ENCODE peak calls at places on chromosomes 2 and 18, in ten cellular contexts. One of them, this sample, is unnamed.

GRCh38 chr2:172436889-172437288 is 9.5 kb downstream of the ITGA6 start:
- DNase-seq in HCT116: no peak
- DNase-seq in effector memory CD4-positive, alpha-beta T cell: no peak
- DNase-seq in astrocyte: no peak
- DNase-seq in adrenal gland: no peak
- DNase-seq in HAP-1: no peak
- DNase-seq in GM12878: no peak
- DNase-seq in left ventricle myocardium inferior: no peak
- DNase-seq in tibial artery: no peak
- DNase-seq in GM23248: no peak
- DNase-seq in this sample: no peak

GRCh38 chr2:66702251-66702745 is 267.4 kb downstream of the MEIS1 start:
- DNase-seq in HCT116: no peak
- DNase-seq in effector memory CD4-positive, alpha-beta T cell: no peak
- DNase-seq in astrocyte: no peak
- DNase-seq in adrenal gland: no peak
- DNase-seq in HAP-1: no peak
- DNase-seq in GM12878: no peak
- DNase-seq in left ventricle myocardium inferior: no peak
- DNase-seq in tibial artery: no peak
- DNase-seq in GM23248: no peak
- DNase-seq in this sample: no peak

GRCh38 chr2:149068996-149069888 is 30.7 kb downstream of the LYPD6B start:
- DNase-seq in HCT116: no peak
- DNase-seq in effector memory CD4-positive, alpha-beta T cell: peak; percentile 16
- DNase-seq in astrocyte: peak; percentile 90
- DNase-seq in adrenal gland: no peak
- DNase-seq in HAP-1: no peak
- DNase-seq in GM12878: no peak
- DNase-seq in left ventricle myocardium inferior: no peak
- DNase-seq in tibial artery: no peak
- DNase-seq in GM23248: peak; percentile 90
- DNase-seq in this sample: no peak

GRCh38 chr18:2984703-2985261 is 28.2 kb downstream of the LPIN2 start:
- DNase-seq in HCT116: no peak
- DNase-seq in effector memory CD4-positive, alpha-beta T cell: no peak
- DNase-seq in astrocyte: no peak
- DNase-seq in adrenal gland: no peak
- DNase-seq in HAP-1: no peak
- DNase-seq in GM12878: no peak
- DNase-seq in left ventricle myocardium inferior: no peak
- DNase-seq in tibial artery: no peak
- DNase-seq in GM23248: no peak
- DNase-seq in this sample: no peak

GRCh38 chr2:31318360-31319336 is 84.7 kb downstream of the EHD3 start:
- DNase-seq in HCT116: no peak
- DNase-seq in effector memory CD4-positive, alpha-beta T cell: no peak
- DNase-seq in astrocyte: peak; percentile 67
- DNase-seq in adrenal gland: peak; percentile 13
- DNase-seq in HAP-1: no peak
- DNase-seq in GM12878: peak; percentile 30
- DNase-seq in left ventricle myocardium inferior: peak; percentile 31
- DNase-seq in tibial artery: peak; percentile 48
- DNase-seq in GM23248: peak; percentile 88
- DNase-seq in this sample: no peak

GRCh38 chr2:113768770-113769169 is 12.3 kb upstream of the SLC35F5 start:
- DNase-seq in HCT116: no peak
- DNase-seq in effector memory CD4-positive, alpha-beta T cell: no peak
- DNase-seq in astrocyte: peak; percentile 35
- DNase-seq in adrenal gland: no peak
- DNase-seq in HAP-1: no peak
- DNase-seq in GM12878: no peak
- DNase-seq in left ventricle myocardium inferior: no peak
- DNase-seq in tibial artery: no peak
- DNase-seq in GM23248: peak; percentile 48
- DNase-seq in this sample: no peak

GRCh38 chr2:161238559-161239415 is 69.4 kb upstream of the PSMD14 start:
- DNase-seq in HCT116: no peak
- DNase-seq in effector memory CD4-positive, alpha-beta T cell: peak; percentile 42
- DNase-seq in astrocyte: peak; percentile 46
- DNase-seq in adrenal gland: peak; percentile 72
- DNase-seq in HAP-1: no peak
- DNase-seq in GM12878: no peak
- DNase-seq in left ventricle myocardium inferior: peak; percentile 69
- DNase-seq in tibial artery: peak; percentile 59
- DNase-seq in GM23248: peak; percentile 73
- DNase-seq in this sample: peak; percentile 89

GRCh38 chr2:44268259-44268649 is 7.0 kb upstream of the SLC3A1 start:
- DNase-seq in HCT116: no peak
- DNase-seq in effector memory CD4-positive, alpha-beta T cell: no peak
- DNase-seq in astrocyte: peak; percentile 79
- DNase-seq in adrenal gland: no peak
- DNase-seq in HAP-1: peak; percentile 86
- DNase-seq in GM12878: no peak
- DNase-seq in left ventricle myocardium inferior: no peak
- DNase-seq in tibial artery: no peak
- DNase-seq in GM23248: peak; percentile 73
- DNase-seq in this sample: no peak

GRCh38 chr2:232323328-232323650 is 55.3 kb upstream of the ALPP start:
- DNase-seq in HCT116: no peak
- DNase-seq in effector memory CD4-positive, alpha-beta T cell: no peak
- DNase-seq in astrocyte: no peak
- DNase-seq in adrenal gland: no peak
- DNase-seq in HAP-1: no peak
- DNase-seq in GM12878: no peak
- DNase-seq in left ventricle myocardium inferior: no peak
- DNase-seq in tibial artery: no peak
- DNase-seq in GM23248: no peak
- DNase-seq in this sample: no peak

DNA sequence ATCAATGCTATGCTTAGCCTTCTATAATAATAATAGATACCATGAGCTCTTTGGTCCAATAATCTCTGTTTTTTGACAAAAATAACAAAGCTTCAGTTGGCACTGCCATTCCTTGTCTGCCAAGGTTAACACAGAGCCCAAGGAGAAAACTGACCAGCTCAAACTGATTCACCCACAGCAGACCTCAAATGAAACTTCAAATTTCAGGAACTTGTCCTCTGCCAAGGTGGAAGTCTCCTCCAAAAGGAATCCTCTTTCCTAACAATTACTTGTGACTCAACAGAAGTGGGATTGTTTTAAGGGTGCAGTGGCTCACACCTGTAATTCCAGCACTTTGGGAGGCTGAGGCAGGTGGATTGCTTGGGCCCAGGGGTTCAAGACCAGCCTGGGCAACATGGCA is 12.1 kb downstream of the AAK1 start:
- DNase-seq in HCT116: no peak
- DNase-seq in effector memory CD4-positive, alpha-beta T cell: no peak
- DNase-seq in astrocyte: no peak
- DNase-seq in adrenal gland: no peak
- DNase-seq in HAP-1: no peak
- DNase-seq in GM12878: no peak
- DNase-seq in left ventricle myocardium inferior: no peak
- DNase-seq in tibial artery: no peak
- DNase-seq in GM23248: peak; percentile 17
- DNase-seq in this sample: no peak
- H3K4me1 ChIP-seq in HCT116: no peaks in the 10 kb centered on the region
- H3K4me1 ChIP-seq in effector memory CD4-positive, alpha-beta T cell: peaks cover 33% of the 10 kb centered on the region
- H3K4me1 ChIP-seq in astrocyte: no peaks in the 10 kb centered on the region
- H3K4me1 ChIP-seq in adrenal gland: peaks cover 16% of the 10 kb centered on the region
- H3K4me1 ChIP-seq in HAP-1: peaks cover 13% of the 10 kb centered on the region
- H3K4me1 ChIP-seq in GM12878: peaks cover 11% of the 10 kb centered on the region
- H3K4me1 ChIP-seq in left ventricle myocardium inferior: peaks cover 85% of the 10 kb centered on the region
- H3K4me1 ChIP-seq in tibial artery: no peaks in the 10 kb centered on the region
- H3K4me1 ChIP-seq in GM23248: peaks cover 8% of the 10 kb centered on the region
- H3K4me1 ChIP-seq in this sample: peaks cover 3% of the 10 kb centered on the region

DNA sequence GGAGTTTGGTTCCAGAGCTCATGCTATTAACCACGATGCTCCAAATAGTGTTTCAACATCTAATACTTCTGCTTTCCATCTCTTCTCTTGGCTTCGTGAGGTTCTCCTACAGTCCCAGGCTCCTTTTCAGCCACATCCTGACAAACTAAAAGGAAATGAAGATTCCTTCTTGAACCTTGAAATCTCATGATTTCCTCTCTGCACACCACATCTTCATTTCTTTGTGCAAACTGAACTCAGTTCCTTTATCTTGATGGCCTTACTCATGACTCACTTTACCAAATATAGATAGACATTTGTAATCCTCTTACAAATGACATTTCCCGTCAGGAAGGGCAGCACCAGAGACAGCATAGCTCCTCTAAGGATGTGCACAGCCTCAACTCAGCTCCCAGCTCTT is 50.0 kb upstream of the ITGA4 start:
- DNase-seq in HCT116: no peak
- DNase-seq in effector memory CD4-positive, alpha-beta T cell: no peak
- DNase-seq in astrocyte: no peak
- DNase-seq in adrenal gland: no peak
- DNase-seq in HAP-1: no peak
- DNase-seq in GM12878: no peak
- DNase-seq in left ventricle myocardium inferior: no peak
- DNase-seq in tibial artery: no peak
- DNase-seq in GM23248: no peak
- DNase-seq in this sample: no peak
- H3K4me1 ChIP-seq in HCT116: no peaks in the 10 kb centered on the region
- H3K4me1 ChIP-seq in effector memory CD4-positive, alpha-beta T cell: no peaks in the 10 kb centered on the region
- H3K4me1 ChIP-seq in astrocyte: no peaks in the 10 kb centered on the region
- H3K4me1 ChIP-seq in adrenal gland: no peaks in the 10 kb centered on the region
- H3K4me1 ChIP-seq in HAP-1: peaks cover 12% of the 10 kb centered on the region
- H3K4me1 ChIP-seq in GM12878: peaks cover 19% of the 10 kb centered on the region
- H3K4me1 ChIP-seq in left ventricle myocardium inferior: no peaks in the 10 kb centered on the region
- H3K4me1 ChIP-seq in tibial artery: no peaks in the 10 kb centered on the region
- H3K4me1 ChIP-seq in GM23248: no peaks in the 10 kb centered on the region
- H3K4me1 ChIP-seq in this sample: no peaks in the 10 kb centered on the region

GRCh38 chr2:98458667-98459380 is 14.2 kb downstream of the INPP4A start:
- DNase-seq in HCT116: no peak
- DNase-seq in effector memory CD4-positive, alpha-beta T cell: no peak
- DNase-seq in astrocyte: no peak
- DNase-seq in adrenal gland: no peak
- DNase-seq in HAP-1: no peak
- DNase-seq in GM12878: no peak
- DNase-seq in left ventricle myocardium inferior: no peak
- DNase-seq in tibial artery: no peak
- DNase-seq in GM23248: no peak
- DNase-seq in this sample: no peak

GRCh38 chr2:98463081-98463481 is 18.4 kb downstream of the INPP4A start:
- DNase-seq in HCT116: no peak
- DNase-seq in effector memory CD4-positive, alpha-beta T cell: no peak
- DNase-seq in astrocyte: no peak
- DNase-seq in adrenal gland: no peak
- DNase-seq in HAP-1: no peak
- DNase-seq in GM12878: no peak
- DNase-seq in left ventricle myocardium inferior: no peak
- DNase-seq in tibial artery: no peak
- DNase-seq in GM23248: no peak
- DNase-seq in this sample: no peak

GRCh38 chr2:98461650-98462049 is 17.0 kb downstream of the INPP4A start:
- DNase-seq in HCT116: no peak
- DNase-seq in effector memory CD4-positive, alpha-beta T cell: no peak
- DNase-seq in astrocyte: no peak
- DNase-seq in adrenal gland: no peak
- DNase-seq in HAP-1: no peak
- DNase-seq in GM12878: no peak
- DNase-seq in left ventricle myocardium inferior: peak; percentile 57
- DNase-seq in tibial artery: no peak
- DNase-seq in GM23248: no peak
- DNase-seq in this sample: peak; percentile 60

GRCh38 chr2:98459776-98460175 is 15.1 kb downstream of the INPP4A start:
- DNase-seq in HCT116: no peak
- DNase-seq in effector memory CD4-positive, alpha-beta T cell: no peak
- DNase-seq in astrocyte: no peak
- DNase-seq in adrenal gland: no peak
- DNase-seq in HAP-1: no peak
- DNase-seq in GM12878: no peak
- DNase-seq in left ventricle myocardium inferior: no peak
- DNase-seq in tibial artery: no peak
- DNase-seq in GM23248: no peak
- DNase-seq in this sample: no peak

DNA sequence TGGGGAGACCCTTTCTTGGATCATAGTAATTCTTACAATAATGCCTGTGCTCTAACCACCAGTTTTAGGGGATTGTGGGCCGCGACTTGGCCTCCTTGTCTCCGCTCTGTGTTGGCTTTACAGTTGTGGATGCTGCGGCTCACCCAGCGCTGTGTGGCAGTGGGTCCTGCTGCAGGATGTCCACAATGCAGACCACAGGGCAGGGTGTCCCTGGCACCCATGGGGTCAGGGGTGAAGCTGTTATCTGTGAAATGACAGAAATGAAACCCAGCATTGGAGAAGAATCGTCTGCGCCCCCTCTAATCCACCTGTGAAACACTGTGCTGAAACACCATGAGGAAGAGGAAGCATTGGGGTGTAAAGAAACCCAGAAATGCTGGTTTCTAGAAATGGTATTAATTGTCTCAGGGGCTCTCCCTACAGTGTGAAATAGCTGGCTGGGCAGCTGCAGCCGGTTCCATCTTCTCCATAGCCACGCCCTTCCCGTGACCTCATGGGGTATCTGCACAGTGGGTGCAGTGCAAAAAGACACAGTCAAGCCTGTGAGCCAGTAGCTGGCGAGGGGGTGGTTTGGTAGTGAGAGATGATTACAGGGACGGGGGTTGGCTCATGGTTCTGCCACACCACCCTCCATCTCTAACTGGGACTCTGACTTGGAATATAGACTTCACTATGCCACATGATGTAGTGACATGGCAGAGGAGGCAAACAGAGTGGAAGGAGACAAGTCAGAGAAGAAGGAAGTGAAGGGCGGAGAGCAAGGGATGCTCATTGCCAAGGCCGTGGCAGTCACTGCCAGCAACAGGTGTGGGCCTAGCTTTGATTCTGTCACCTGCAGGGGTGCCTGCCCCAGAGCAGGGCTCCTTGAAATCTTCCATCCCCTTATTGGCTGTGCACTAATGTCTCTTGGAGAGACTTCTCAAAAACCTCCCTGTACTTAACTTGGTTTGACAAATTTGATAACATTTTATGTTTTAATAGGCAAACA is 16.2 kb downstream of the INPP4A start:
- DNase-seq in HCT116: no peak
- DNase-seq in effector memory CD4-positive, alpha-beta T cell: peak; percentile 51
- DNase-seq in astrocyte: no peak
- DNase-seq in adrenal gland: no peak
- DNase-seq in HAP-1: no peak
- DNase-seq in GM12878: peak; percentile 81
- DNase-seq in left ventricle myocardium inferior: no peak
- DNase-seq in tibial artery: no peak
- DNase-seq in GM23248: no peak
- DNase-seq in this sample: no peak
- H3K4me1 ChIP-seq in HCT116: peaks cover 46% of the 10 kb centered on the region
- H3K4me1 ChIP-seq in effector memory CD4-positive, alpha-beta T cell: peaks cover 81% of the 10 kb centered on the region
- H3K4me1 ChIP-seq in astrocyte: peaks cover 9% of the 10 kb centered on the region
- H3K4me1 ChIP-seq in adrenal gland: peaks cover 19% of the 10 kb centered on the region
- H3K4me1 ChIP-seq in HAP-1: peaks cover 4% of the 10 kb centered on the region
- H3K4me1 ChIP-seq in GM12878: peaks cover 84% of the 10 kb centered on the region
- H3K4me1 ChIP-seq in left ventricle myocardium inferior: peaks cover 64% of the 10 kb centered on the region
- H3K4me1 ChIP-seq in tibial artery: no peaks in the 10 kb centered on the region
- H3K4me1 ChIP-seq in GM23248: peaks cover 21% of the 10 kb centered on the region
- H3K4me1 ChIP-seq in this sample: peaks cover 15% of the 10 kb centered on the region

DNA sequence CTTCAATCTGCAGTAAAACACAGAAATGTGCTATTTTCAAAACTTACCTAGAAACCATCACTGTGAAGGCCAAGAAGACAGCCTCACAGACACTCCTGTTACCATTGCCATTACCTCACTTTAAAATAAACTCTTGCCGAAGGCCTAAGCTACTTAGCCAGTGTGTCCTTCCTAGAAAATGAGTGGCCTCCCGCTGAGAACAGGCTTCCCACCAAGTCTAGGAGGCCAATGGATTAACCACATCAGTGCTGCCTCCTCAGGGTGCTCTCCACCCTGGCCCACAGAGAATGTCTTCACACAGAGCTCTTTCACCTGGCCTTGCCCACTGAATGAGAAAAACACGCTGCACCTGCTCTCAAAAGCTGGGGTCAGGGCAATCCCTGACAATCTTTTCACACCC is 47.5 kb downstream of the L3MBTL4 start:
- DNase-seq in HCT116: no peak
- DNase-seq in effector memory CD4-positive, alpha-beta T cell: no peak
- DNase-seq in astrocyte: no peak
- DNase-seq in adrenal gland: no peak
- DNase-seq in HAP-1: no peak
- DNase-seq in GM12878: no peak
- DNase-seq in left ventricle myocardium inferior: no peak
- DNase-seq in tibial artery: no peak
- DNase-seq in GM23248: no peak
- DNase-seq in this sample: no peak
- H3K4me1 ChIP-seq in HCT116: no peaks in the 10 kb centered on the region
- H3K4me1 ChIP-seq in effector memory CD4-positive, alpha-beta T cell: no peaks in the 10 kb centered on the region
- H3K4me1 ChIP-seq in astrocyte: no peaks in the 10 kb centered on the region
- H3K4me1 ChIP-seq in adrenal gland: no peaks in the 10 kb centered on the region
- H3K4me1 ChIP-seq in HAP-1: no peaks in the 10 kb centered on the region
- H3K4me1 ChIP-seq in GM12878: peaks cover 6% of the 10 kb centered on the region
- H3K4me1 ChIP-seq in left ventricle myocardium inferior: no peaks in the 10 kb centered on the region
- H3K4me1 ChIP-seq in tibial artery: no peaks in the 10 kb centered on the region
- H3K4me1 ChIP-seq in GM23248: no peaks in the 10 kb centered on the region
- H3K4me1 ChIP-seq in this sample: peaks cover 5% of the 10 kb centered on the region